ENCODE peak calls at places on chromosomes 13 and 19, in six cellular contexts. One of them, this sample, is unnamed.

GRCh38 chr13:100673831-100674362 is 698 bp downstream of the TMTC4 start:
- DNase-seq in Peyer's patch: peak
- DNase-seq in ascending aorta: no peak
- DNase-seq in AG10803: peak
- DNase-seq in left ventricle myocardium inferior: peak
- DNase-seq in IMR-90: peak
- DNase-seq in this sample: no peak

GRCh38 chr19:17076539-17076919 is 952 bp downstream of the MYO9B start:
- DNase-seq in Peyer's patch: peak
- DNase-seq in ascending aorta: no peak
- DNase-seq in AG10803: peak
- DNase-seq in left ventricle myocardium inferior: no peak
- DNase-seq in IMR-90: no peak
- DNase-seq in this sample: no peak

GRCh38 chr13:40958655-40959054 is 60.5 kb downstream of the ELF1 start:
- DNase-seq in Peyer's patch: no peak
- DNase-seq in ascending aorta: no peak
- DNase-seq in AG10803: no peak
- DNase-seq in left ventricle myocardium inferior: no peak
- DNase-seq in IMR-90: no peak
- DNase-seq in this sample: no peak

GRCh38 chr13:40204246-40204645 is 462.2 kb downstream of the FOXO1 start:
- DNase-seq in Peyer's patch: no peak
- DNase-seq in ascending aorta: no peak
- DNase-seq in AG10803: no peak
- DNase-seq in left ventricle myocardium inferior: no peak
- DNase-seq in IMR-90: no peak
- DNase-seq in this sample: no peak

GRCh38 chr13:19618925-19619324 is 14.5 kb upstream of the MPHOSPH8 start:
- DNase-seq in Peyer's patch: no peak
- DNase-seq in ascending aorta: no peak
- DNase-seq in AG10803: peak
- DNase-seq in left ventricle myocardium inferior: no peak
- DNase-seq in IMR-90: peak
- DNase-seq in this sample: no peak

GRCh38 chr13:75860935-75861334 is 224.8 kb downstream of the LMO7 start:
- DNase-seq in Peyer's patch: no peak
- DNase-seq in ascending aorta: no peak
- DNase-seq in AG10803: no peak
- DNase-seq in left ventricle myocardium inferior: no peak
- DNase-seq in IMR-90: peak
- DNase-seq in this sample: no peak

GRCh38 chr19:41861098-41861768 is 1.2 kb downstream of the RPS19 start:
- DNase-seq in Peyer's patch: no peak
- DNase-seq in ascending aorta: no peak
- DNase-seq in AG10803: peak
- DNase-seq in left ventricle myocardium inferior: no peak
- DNase-seq in IMR-90: no peak
- DNase-seq in this sample: no peak

GRCh38 chr13:34340534-34340933 is 522.6 kb downstream of the RFC3 start:
- DNase-seq in Peyer's patch: no peak
- DNase-seq in ascending aorta: no peak
- DNase-seq in AG10803: peak
- DNase-seq in left ventricle myocardium inferior: no peak
- DNase-seq in IMR-90: no peak
- DNase-seq in this sample: no peak

GRCh38 chr13:40271931-40272775 is 394.3 kb downstream of the FOXO1 start:
- DNase-seq in Peyer's patch: peak
- DNase-seq in ascending aorta: peak
- DNase-seq in AG10803: peak
- DNase-seq in left ventricle myocardium inferior: peak
- DNase-seq in IMR-90: peak
- DNase-seq in this sample: no peak

GRCh38 chr19:8610041-8610927 is at the start of gene ADAMTS10:
- DNase-seq in Peyer's patch: peak
- DNase-seq in ascending aorta: peak
- DNase-seq in AG10803: peak
- DNase-seq in left ventricle myocardium inferior: peak
- DNase-seq in IMR-90: peak
- DNase-seq in this sample: no peak

GRCh38 chr13:113932060-113932459 is 41.8 kb downstream of the C13orf46 start:
- DNase-seq in Peyer's patch: peak
- DNase-seq in ascending aorta: no peak
- DNase-seq in AG10803: no peak
- DNase-seq in left ventricle myocardium inferior: no peak
- DNase-seq in IMR-90: no peak
- DNase-seq in this sample: no peak

GRCh38 chr19:38706792-38707511 is 37.3 kb downstream of the CAPN12 start:
- DNase-seq in Peyer's patch: no peak
- DNase-seq in ascending aorta: no peak
- DNase-seq in AG10803: no peak
- DNase-seq in left ventricle myocardium inferior: no peak
- DNase-seq in IMR-90: no peak
- DNase-seq in this sample: no peak

GRCh38 chr19:29715695-29716581 is 877 bp upstream of the C19orf12 start:
- DNase-seq in Peyer's patch: peak
- DNase-seq in ascending aorta: no peak
- DNase-seq in AG10803: no peak
- DNase-seq in left ventricle myocardium inferior: no peak
- DNase-seq in IMR-90: no peak
- DNase-seq in this sample: no peak

GRCh38 chr19:6678690-6679109 is 8.7 kb upstream of the TNFSF14 start:
- DNase-seq in Peyer's patch: no peak
- DNase-seq in ascending aorta: no peak
- DNase-seq in AG10803: no peak
- DNase-seq in left ventricle myocardium inferior: no peak
- DNase-seq in IMR-90: no peak
- DNase-seq in this sample: no peak

GRCh38 chr13:72149701-72150100 is 282.7 kb upstream of the DACH1 start:
- DNase-seq in Peyer's patch: no peak
- DNase-seq in ascending aorta: no peak
- DNase-seq in AG10803: no peak
- DNase-seq in left ventricle myocardium inferior: no peak
- DNase-seq in IMR-90: no peak
- DNase-seq in this sample: no peak

GRCh38 chr19:13120817-13121216 is 2.8 kb downstream of the NACC1 start:
- DNase-seq in Peyer's patch: no peak
- DNase-seq in ascending aorta: no peak
- DNase-seq in AG10803: peak
- DNase-seq in left ventricle myocardium inferior: no peak
- DNase-seq in IMR-90: peak
- DNase-seq in this sample: no peak
- H3K4me3 ChIP-seq in Peyer's patch: no peak
- H3K4me3 ChIP-seq in ascending aorta: no peak
- H3K4me3 ChIP-seq in AG10803: peak
- H3K4me3 ChIP-seq in left ventricle myocardium inferior: no peak
- H3K4me3 ChIP-seq in IMR-90: peak
- H3K4me3 ChIP-seq in this sample: no peak

GRCh38 chr19:35509861-35510625 is 3.4 kb downstream of the DMKN start:
- DNase-seq in Peyer's patch: peak
- DNase-seq in ascending aorta: peak
- DNase-seq in AG10803: peak
- DNase-seq in left ventricle myocardium inferior: peak
- DNase-seq in IMR-90: peak
- DNase-seq in this sample: no peak

GRCh38 chr19:35507561-35507960 is 5.9 kb downstream of the DMKN start:
- DNase-seq in Peyer's patch: no peak
- DNase-seq in ascending aorta: no peak
- DNase-seq in AG10803: no peak
- DNase-seq in left ventricle myocardium inferior: no peak
- DNase-seq in IMR-90: no peak
- DNase-seq in this sample: no peak

GRCh38 chr19:35508129-35508528 is 5.3 kb downstream of the DMKN start:
- DNase-seq in Peyer's patch: no peak
- DNase-seq in ascending aorta: no peak
- DNase-seq in AG10803: no peak
- DNase-seq in left ventricle myocardium inferior: no peak
- DNase-seq in IMR-90: no peak
- DNase-seq in this sample: no peak

GRCh38 chr19:35510626-35510964 is 2.9 kb downstream of the DMKN start:
- DNase-seq in Peyer's patch: no peak
- DNase-seq in ascending aorta: no peak
- DNase-seq in AG10803: no peak
- DNase-seq in left ventricle myocardium inferior: no peak
- DNase-seq in IMR-90: no peak
- DNase-seq in this sample: no peak

DNA sequence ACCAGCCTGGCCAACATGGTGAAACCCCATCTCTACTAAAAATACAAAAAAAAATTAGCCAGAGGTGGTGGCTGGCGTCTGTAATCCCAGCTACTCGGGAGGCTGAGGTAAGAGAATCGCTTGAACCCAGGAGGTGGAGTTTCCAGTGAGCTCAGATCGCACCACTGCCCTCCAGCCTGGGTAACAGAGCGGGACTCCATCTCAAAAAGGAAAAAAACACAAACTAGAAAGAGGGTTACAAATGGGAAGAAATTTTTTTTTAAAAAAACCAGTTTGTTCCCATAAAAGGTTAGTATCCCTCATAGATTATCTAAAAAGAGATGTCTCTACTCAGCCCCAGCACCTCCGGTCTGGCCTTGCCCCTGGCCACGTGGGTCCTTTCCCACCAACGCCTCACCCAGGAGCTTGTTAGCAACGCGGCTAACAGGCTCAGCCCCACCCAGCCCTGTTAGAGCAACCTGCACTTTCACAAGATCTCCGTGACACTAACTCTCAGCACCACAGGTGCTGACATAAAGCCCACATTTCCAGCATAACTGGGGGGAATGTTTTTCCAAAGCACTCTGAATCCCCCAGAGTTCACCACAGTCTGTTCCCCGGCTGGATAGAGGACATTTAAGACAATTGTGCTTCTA is 4.3 kb downstream of the DMKN start:
- DNase-seq in Peyer's patch: peak
- DNase-seq in ascending aorta: no peak
- DNase-seq in AG10803: no peak
- DNase-seq in left ventricle myocardium inferior: no peak
- DNase-seq in IMR-90: no peak
- DNase-seq in this sample: no peak
- H3K4me3 ChIP-seq in Peyer's patch: peak
- H3K4me3 ChIP-seq in ascending aorta: peak
- H3K4me3 ChIP-seq in AG10803: no peak
- H3K4me3 ChIP-seq in left ventricle myocardium inferior: peak
- H3K4me3 ChIP-seq in IMR-90: no peak
- H3K4me3 ChIP-seq in this sample: peak

GRCh38 chr13:38361551-38362262 is 12.1 kb downstream of the UFM1 start:
- DNase-seq in Peyer's patch: no peak
- DNase-seq in ascending aorta: no peak
- DNase-seq in AG10803: no peak
- DNase-seq in left ventricle myocardium inferior: no peak
- DNase-seq in IMR-90: no peak
- DNase-seq in this sample: no peak

GRCh38 chr13:38363219-38363618 is 13.6 kb downstream of the UFM1 start:
- DNase-seq in Peyer's patch: no peak
- DNase-seq in ascending aorta: no peak
- DNase-seq in AG10803: no peak
- DNase-seq in left ventricle myocardium inferior: no peak
- DNase-seq in IMR-90: no peak
- DNase-seq in this sample: no peak

GRCh38 chr13:38369058-38369457 is 19.4 kb downstream of the UFM1 start:
- DNase-seq in Peyer's patch: no peak
- DNase-seq in ascending aorta: no peak
- DNase-seq in AG10803: no peak
- DNase-seq in left ventricle myocardium inferior: no peak
- DNase-seq in IMR-90: no peak
- DNase-seq in this sample: no peak

GRCh38 chr13:38372818-38373217 is 23.2 kb downstream of the UFM1 start:
- DNase-seq in Peyer's patch: no peak
- DNase-seq in ascending aorta: no peak
- DNase-seq in AG10803: no peak
- DNase-seq in left ventricle myocardium inferior: no peak
- DNase-seq in IMR-90: no peak
- DNase-seq in this sample: no peak

DNA sequence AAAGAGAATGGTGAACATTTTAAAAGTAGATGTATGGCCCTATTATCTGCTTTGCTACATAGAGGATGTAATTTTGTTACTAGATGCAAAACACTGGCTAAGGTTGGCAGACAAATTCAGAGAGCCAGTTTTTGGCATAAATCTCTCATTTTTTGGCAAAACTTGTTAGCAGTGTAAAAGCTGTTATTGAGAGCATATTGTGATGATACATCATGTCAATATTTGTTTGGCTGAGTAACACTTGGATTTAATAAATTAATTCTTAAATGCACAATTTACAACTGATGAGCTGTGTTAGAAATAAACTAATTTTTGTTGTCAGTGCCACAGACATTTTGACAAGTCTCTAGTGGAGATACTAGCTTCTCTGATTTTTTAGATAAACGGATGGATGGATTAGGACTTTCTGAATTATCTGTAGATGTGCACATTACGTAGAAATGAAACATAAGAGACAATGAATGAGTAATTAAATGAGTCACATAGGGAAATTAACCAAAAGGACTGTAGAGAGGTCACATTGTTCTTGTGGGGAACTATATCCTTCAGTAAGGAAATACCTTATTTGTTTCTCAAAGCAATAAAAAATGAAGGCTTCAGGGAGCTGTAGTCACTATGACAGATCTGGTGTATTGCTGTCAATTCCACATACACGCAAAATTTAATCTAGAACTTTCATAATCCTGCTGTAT is 17.4 kb downstream of the UFM1 start:
- DNase-seq in Peyer's patch: no peak
- DNase-seq in ascending aorta: no peak
- DNase-seq in AG10803: peak
- DNase-seq in left ventricle myocardium inferior: no peak
- DNase-seq in IMR-90: peak
- DNase-seq in this sample: no peak
- H3K4me3 ChIP-seq in Peyer's patch: no peak
- H3K4me3 ChIP-seq in ascending aorta: no peak
- H3K4me3 ChIP-seq in AG10803: no peak
- H3K4me3 ChIP-seq in left ventricle myocardium inferior: no peak
- H3K4me3 ChIP-seq in IMR-90: no peak
- H3K4me3 ChIP-seq in this sample: no peak

DNA sequence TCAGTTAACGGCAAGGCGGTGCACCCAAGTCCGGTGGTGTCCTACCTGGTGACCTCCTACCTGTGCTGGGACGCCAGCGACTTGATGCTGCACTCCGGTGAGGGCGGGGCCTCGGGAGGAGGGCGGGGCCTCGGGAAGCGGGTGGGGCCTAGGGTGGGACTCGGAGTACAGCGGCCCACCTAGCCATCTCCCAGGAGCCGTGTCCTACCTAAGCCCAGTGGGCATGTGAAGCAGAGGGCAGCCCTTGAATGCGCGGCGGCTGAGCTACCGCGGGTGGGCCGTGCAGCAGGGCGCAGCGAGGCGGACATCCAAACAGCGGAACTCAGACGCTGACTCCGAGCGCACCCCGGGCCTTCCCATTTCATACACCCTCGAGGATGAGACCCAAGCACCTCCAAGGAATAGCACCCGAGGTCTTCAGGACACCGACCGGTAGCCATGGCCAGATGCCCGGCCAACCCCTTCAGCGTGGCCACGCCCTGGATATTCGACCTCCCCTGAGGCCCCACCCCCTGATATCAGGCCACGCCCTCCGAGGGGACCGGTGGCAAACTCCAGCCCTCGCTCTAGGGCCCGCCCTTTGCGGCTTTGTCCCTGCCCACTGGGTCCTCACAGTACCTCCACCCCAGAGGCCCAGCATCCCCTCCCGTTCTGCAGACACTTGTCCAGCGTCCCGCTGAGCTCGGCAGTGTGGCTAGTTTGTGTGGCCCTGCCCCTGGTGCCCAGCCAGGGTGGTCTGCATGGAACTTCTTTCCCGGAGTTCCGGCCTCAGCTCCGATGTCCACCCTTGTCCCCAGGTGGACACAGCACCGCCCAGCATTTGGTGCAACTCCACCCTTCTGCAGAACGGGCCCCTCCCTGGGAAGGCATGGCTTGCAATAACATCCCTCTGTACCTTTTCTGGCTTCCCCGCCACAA is 5.4 kb downstream of the KLK1 start:
- DNase-seq in Peyer's patch: peak
- DNase-seq in ascending aorta: no peak
- DNase-seq in AG10803: no peak
- DNase-seq in left ventricle myocardium inferior: peak
- DNase-seq in IMR-90: no peak
- DNase-seq in this sample: no peak
- H3K4me3 ChIP-seq in Peyer's patch: peak
- H3K4me3 ChIP-seq in ascending aorta: peak
- H3K4me3 ChIP-seq in AG10803: peak
- H3K4me3 ChIP-seq in left ventricle myocardium inferior: peak
- H3K4me3 ChIP-seq in IMR-90: peak
- H3K4me3 ChIP-seq in this sample: peak

This sample was measured in esophagus squamous epithelium.